ENCODE peak calls at places on chromosomes 2 and 18, in four cellular contexts. D, E, F and G are unnamed samples.

GRCh38 chr2:159617651-159618050 is 1.3 kb upstream of the BAZ2B start:
- DNase-seq in D (peak), E (no peak), F (no peak), G (no peak)

GRCh38 chr2:127695491-127696472 is 5.5 kb upstream of the SFT2D3 start:
- DNase-seq in D (no peak), E (no peak), F (peak), G (peak)

GRCh38 chr2:55158111-55158814 is 73.8 kb downstream of the CLHC1 start:
- DNase-seq in D (no peak), E (peak), F (no peak), G (no peak)

GRCh38 chr18:73774836-73775509 is 372.7 kb downstream of the FBXO15 start:
- DNase-seq in D (peak), E (no peak), F (no peak), G (no peak)

GRCh38 chr2:42868874-42869273 is 76.5 kb upstream of the HAAO start:
- DNase-seq in D (no peak), E (no peak), F (no peak), G (no peak)

GRCh38 chr2:72139471-72139870 is 8.2 kb downstream of the CYP26B1 start:
- DNase-seq in D (no peak), E (no peak), F (no peak), G (no peak)

GRCh38 chr2:157627594-157628281 is 926 bp downstream of the ACVR1C start:
- DNase-seq in D (no peak), E (no peak), F (peak), G (peak)

GRCh38 chr2:120876526-120877280 is 141.0 kb downstream of the GLI2 start:
- DNase-seq in D (no peak), E (no peak), F (no peak), G (no peak)

GRCh38 chr2:127419112-127419430 is 844 bp downstream of the PROC start:
- DNase-seq in D (no peak), E (no peak), F (no peak), G (no peak)

GRCh38 chr18:50602466-50602865 is 42.6 kb downstream of the MAPK4 start:
- DNase-seq in D (no peak), E (no peak), F (peak), G (no peak)

GRCh38 chr2:197134206-197134605 is 176.4 kb downstream of the ANKRD44 start:
- DNase-seq in D (no peak), E (no peak), F (peak), G (no peak)

GRCh38 chr18:47175283-47175894 is 775 bp downstream of the IER3IP1 start:
- DNase-seq in D (no peak), E (no peak), F (peak), G (peak)

GRCh38 chr2:151020411-151020810 is 241.3 kb downstream of the RBM43 start:
- DNase-seq in D (no peak), E (no peak), F (no peak), G (no peak)

GRCh38 chr18:8844721-8845148 is 139.4 kb downstream of the MTCL1 start:
- DNase-seq in D (no peak), E (no peak), F (no peak), G (no peak)

GRCh38 chr2:239757154-239757760 is 267.9 kb downstream of the NDUFA10 start:
- DNase-seq in D (no peak), E (no peak), F (no peak), G (no peak)

GRCh38 chr2:193272011-193272410 is 1077.3 kb upstream of the TMEFF2 start:
- DNase-seq in D (no peak), E (no peak), F (no peak), G (no peak)

GRCh38 chr2:12066986-12067385 is 320.6 kb downstream of the LPIN1 start:
- DNase-seq in D (no peak), E (no peak), F (no peak), G (no peak)

GRCh38 chr2:26610504-26611335 is 30.4 kb downstream of the CIB4 start:
- DNase-seq in D (no peak), E (no peak), F (no peak), G (no peak)

GRCh38 chr2:12896283-12897014 is 179.7 kb downstream of the TRIB2 start:
- DNase-seq in D (no peak), E (no peak), F (no peak), G (no peak)

GRCh38 chr2:36357506-36358316 is 2.1 kb downstream of the CRIM1 start:
- DNase-seq in D (peak), E (peak), F (peak), G (peak)

GRCh38 chr2:29749843-29750242 is 171.5 kb downstream of the ALK start:
- DNase-seq in D (no peak), E (no peak), F (no peak), G (no peak)

GRCh38 chr18:79584491-79585394 is 94.9 kb upstream of the CTDP1 start:
- DNase-seq in D (no peak), E (no peak), F (no peak), G (peak)

GRCh38 chr18:56294484-56295183 is 343.8 kb downstream of the TXNL1 start:
- DNase-seq in D (no peak), E (no peak), F (no peak), G (no peak)

GRCh38 chr18:7844017-7844416 is 276.9 kb downstream of the PTPRM start:
- DNase-seq in D (no peak), E (no peak), F (peak), G (no peak)

GRCh38 chr2:217799553-217800432 is 203.0 kb downstream of the TNS1 start:
- DNase-seq in D (no peak), E (no peak), F (no peak), G (no peak)

GRCh38 chr18:13442451-13442850 is 223.9 kb downstream of the LDLRAD4 start:
- DNase-seq in D (no peak), E (no peak), F (no peak), G (no peak)

GRCh38 chr2:58865436-58865835 is 624.3 kb upstream of the FANCL start:
- DNase-seq in D (no peak), E (no peak), F (no peak), G (no peak)

GRCh38 chr2:16660039-16660619 is 5.5 kb downstream of the CYRIA start:
- DNase-seq in D (no peak), E (peak), F (no peak), G (no peak)

GRCh38 chr18:2932247-2933181 is 80.4 kb downstream of the LPIN2 start:
- DNase-seq in D (no peak), E (peak), F (peak), G (no peak)

GRCh38 chr2:174794851-174795374 is 30.6 kb upstream of the CHRNA1 start:
- DNase-seq in D (no peak), E (no peak), F (no peak), G (no peak)

GRCh38 chr2:2806711-2807110 is 475.6 kb upstream of the MYT1L start:
- DNase-seq in D (no peak), E (no peak), F (no peak), G (no peak)

GRCh38 chr2:11899264-11899818 is 152.9 kb downstream of the LPIN1 start:
- DNase-seq in D (no peak), E (no peak), F (peak), G (no peak)